ENCODE peak calls at places on chromosomes 16 and 17, in seven cellular contexts. C is endothelial cell of umbilical vein; D is heart right ventricle; M is right lobe of liver; W is effector memory CD4-positive, alpha-beta T cell; G is RWPE2; P is IMR-90. Z is an unnamed sample.
A peak's percentile ranks its signal among the peaks of the same experiment; 100 is the strongest.

GRCh38 chr17:29584452-29585079 is 4.9 kb downstream of the GIT1 start:
- DNase-seq in C (no peak), D (peak; percentile 41), M (peak; percentile 40), W (no peak), G (no peak), P (no peak), Z (no peak)

GRCh38 chr17:78314683-78315354 is 45.1 kb downstream of the SOCS3 start:
- DNase-seq in C (no peak), D (no peak), M (no peak), W (no peak), G (no peak), P (no peak), Z (no peak)

GRCh38 chr17:56478836-56479447 is 114.6 kb upstream of the NOG start:
- DNase-seq in C (peak; percentile 44), D (no peak), M (no peak), W (no peak), G (no peak), P (peak; percentile 25), Z (no peak)

GRCh38 chr16:74092336-74092735 is 204.3 kb upstream of the PSMD7 start:
- DNase-seq in C (no peak), D (no peak), M (no peak), W (no peak), G (no peak), P (no peak), Z (no peak)

GRCh38 chr17:58312021-58312630 is 16.5 kb downstream of the TSPOAP1 start:
- DNase-seq in C (no peak), D (no peak), M (no peak), W (no peak), G (no peak), P (no peak), Z (no peak)

GRCh38 chr17:38732376-38733314 is 2.5 kb downstream of the CISD3 start:
- DNase-seq in C (no peak), D (no peak), M (peak; percentile 91), W (no peak), G (no peak), P (no peak), Z (no peak)

GRCh38 chr16:4692460-4693295 is 684 bp upstream of the NUDT16L1 start:
- DNase-seq in C (peak; percentile 19), D (no peak), M (no peak), W (no peak), G (peak; percentile 56), P (no peak), Z (no peak)

GRCh38 chr16:87713469-87714229 is 52.1 kb downstream of the KLHDC4 start:
- DNase-seq in C (no peak), D (no peak), M (no peak), W (no peak), G (no peak), P (no peak), Z (no peak)

GRCh38 chr17:3903051-3903825 is 10.4 kb upstream of the CAMKK1 start:
- DNase-seq in C (no peak), D (no peak), M (no peak), W (no peak), G (no peak), P (no peak), Z (no peak)

GRCh38 chr17:7846765-7847661 is 7.9 kb upstream of the TMEM88 start:
- DNase-seq in C (no peak), D (no peak), M (peak; percentile 53), W (no peak), G (peak; percentile 60), P (no peak), Z (no peak)

DNA sequence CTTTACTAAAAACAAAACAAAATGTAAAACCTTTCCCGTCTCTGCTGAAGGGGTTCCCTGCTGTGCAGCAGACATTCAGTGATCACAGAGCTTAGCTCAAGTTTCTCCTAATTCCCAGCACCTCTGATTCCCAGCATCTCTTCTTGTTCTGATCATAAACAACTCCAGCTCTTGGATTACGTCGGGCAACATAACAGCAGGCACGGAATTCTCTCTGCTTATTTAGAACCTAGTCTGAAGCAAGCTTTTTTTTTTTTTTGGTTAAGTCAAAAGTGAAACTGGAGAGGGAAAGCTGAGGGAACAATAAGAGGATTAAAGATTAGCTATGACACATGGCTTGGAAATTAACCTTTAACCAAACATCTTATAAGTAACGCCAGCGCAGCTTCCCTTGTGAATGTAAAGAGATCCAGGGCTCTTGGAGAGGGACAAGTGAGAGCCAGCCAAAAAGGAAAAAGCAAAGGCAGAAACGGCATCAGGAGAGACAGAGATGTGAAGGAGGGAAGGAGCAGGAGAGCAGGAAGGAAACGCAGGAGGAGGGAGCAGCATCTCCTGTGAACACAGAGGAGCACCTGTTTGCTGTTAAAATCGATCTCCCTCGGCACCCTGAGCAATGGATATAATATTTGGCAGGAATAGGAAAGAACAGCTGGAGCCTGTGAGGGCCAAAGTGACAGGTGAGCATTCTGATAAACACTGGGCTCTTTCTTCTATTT is at the start of gene BCO1:
- DNase-seq in C (peak; percentile 43), D (no peak), M (peak; percentile 64), W (no peak), G (no peak), P (peak; percentile 66), Z (no peak)
- H3K4me3 ChIP-seq in C (peak within 1 kb of the TSS; percentile 5), D (peak within 1 kb of the TSS; percentile 34), M (peak within 1 kb of the TSS; percentile 28), W (no peak within 1 kb of the TSS), G (no peak within 1 kb of the TSS), P (peak within 1 kb of the TSS; percentile 43), Z (peak within 1 kb of the TSS; percentile 6)

GRCh38 chr17:61398721-61399130 is 917 bp upstream of the TBX2 start:
- DNase-seq in C (no peak), D (no peak), M (no peak), W (no peak), G (no peak), P (peak; percentile 28), Z (no peak)

GRCh38 chr17:61400058-61400785 is 579 bp downstream of the TBX2 start:
- DNase-seq in C (no peak), D (no peak), M (no peak), W (no peak), G (no peak), P (peak; percentile 40), Z (no peak)

GRCh38 chr17:61401280-61402072 is 1.8 kb downstream of the TBX2 start:
- DNase-seq in C (no peak), D (no peak), M (no peak), W (no peak), G (no peak), P (peak; percentile 54), Z (no peak)

GRCh38 chr17:61400786-61401279 is 1.2 kb downstream of the TBX2 start:
- DNase-seq in C (no peak), D (no peak), M (no peak), W (no peak), G (no peak), P (no peak), Z (no peak)

DNA sequence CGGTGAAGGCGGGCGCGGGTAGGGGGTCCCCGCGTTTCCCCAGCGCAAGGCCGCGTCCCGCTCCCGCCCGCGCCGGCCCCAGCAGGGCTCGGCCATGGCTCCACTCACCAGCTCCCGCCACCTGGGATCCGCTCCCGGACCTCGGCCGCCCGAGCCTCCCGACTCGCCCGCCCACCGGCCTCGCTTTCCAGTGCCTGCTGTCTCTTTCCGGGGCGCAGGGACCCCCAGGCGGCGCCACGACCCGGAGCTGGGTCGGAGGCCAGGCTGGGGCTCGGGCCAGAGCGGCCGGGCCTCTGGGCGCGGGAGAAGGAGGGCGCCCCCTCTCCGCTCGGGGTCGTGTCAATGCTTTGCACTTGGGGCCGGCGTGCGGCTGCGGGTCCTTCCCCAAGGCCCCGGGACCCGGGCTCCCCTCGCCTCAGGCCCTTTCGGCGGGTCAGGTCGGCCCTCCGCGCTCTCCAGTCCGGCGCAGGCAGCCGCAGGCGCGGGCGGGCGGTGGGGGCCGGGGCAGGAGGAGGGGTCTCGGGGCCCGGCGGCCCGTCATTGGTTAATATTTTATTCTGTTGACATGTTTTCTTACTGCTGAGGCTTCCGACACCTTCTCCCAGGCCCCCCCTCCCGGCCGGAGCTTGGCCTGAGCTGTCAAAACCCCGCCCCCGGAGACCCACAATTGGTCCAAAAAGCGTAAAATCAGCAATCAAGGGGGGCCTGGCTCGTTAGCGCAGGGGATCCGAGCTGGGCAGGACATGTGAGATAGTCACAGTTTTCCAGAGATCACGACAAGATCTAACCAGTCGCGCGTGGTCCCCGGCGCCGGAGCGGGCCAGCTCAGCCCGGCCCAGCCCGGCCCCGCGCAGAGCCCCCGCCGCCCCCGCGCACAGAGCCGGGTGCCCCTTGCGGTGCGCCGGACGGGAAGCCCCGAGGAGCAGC is at the start of gene TBX2:
- DNase-seq in C (no peak), D (peak; percentile 89), M (peak; percentile 78), W (no peak), G (no peak), P (peak; percentile 96), Z (peak; percentile 84)
- H3K27me3 ChIP-seq in C (peaks cover 85% of the 10 kb centered on the region), D (peaks cover 96% of the 10 kb centered on the region), M (peaks cover 79% of the 10 kb centered on the region), W (peaks cover 71% of the 10 kb centered on the region), G (peaks cover 76% of the 10 kb centered on the region), P (no peaks in the 10 kb centered on the region), Z (peaks cover 61% of the 10 kb centered on the region)

GRCh38 chr17:17509601-17510425 is 13.6 kb upstream of the RASD1 start:
- DNase-seq in C (no peak), D (no peak), M (no peak), W (no peak), G (peak; percentile 48), P (no peak), Z (no peak)
- H3K4me1 ChIP-seq in C (no peaks in the 10 kb centered on the region), D (peaks cover 19% of the 10 kb centered on the region), M (no peaks in the 10 kb centered on the region), W (no peaks in the 10 kb centered on the region), G (peaks cover 6% of the 10 kb centered on the region), P (peaks cover 9% of the 10 kb centered on the region), Z (peaks cover 19% of the 10 kb centered on the region)

GRCh38 chr17:35245196-35245486 is 2.3 kb downstream of the SLFN5 start:
- DNase-seq in C (peak; percentile 77), D (no peak), M (no peak), W (no peak), G (no peak), P (peak; percentile 97), Z (no peak)
- H3K4me3 ChIP-seq in C (no peak overlapping the region), D (peak overlapping the region; percentile 95), M (no peak overlapping the region), W (peak overlapping the region; percentile 86), G (peak overlapping the region; percentile 85), P (no peak overlapping the region), Z (no peak overlapping the region)

GRCh38 chr16:1291576-1291974 is 17.9 kb upstream of the UBE2I start:
- DNase-seq in C (no peak), D (no peak), M (no peak), W (no peak), G (peak; percentile 57), P (no peak), Z (no peak)
- H3K27me3 ChIP-seq in C (peaks cover 17% of the 10 kb centered on the region), D (peaks cover 70% of the 10 kb centered on the region), M (no peaks in the 10 kb centered on the region), W (peaks cover 10% of the 10 kb centered on the region), G (peaks cover 44% of the 10 kb centered on the region), P (peaks cover 50% of the 10 kb centered on the region), Z (no peaks in the 10 kb centered on the region)

GRCh38 chr17:40448213-40448638 is 5.0 kb downstream of the IGFBP4 start:
- DNase-seq in C (peak; percentile 48), D (peak; percentile 46), M (peak; percentile 87), W (no peak), G (no peak), P (peak; percentile 23), Z (no peak)
- H3K4me1 ChIP-seq in C (peaks cover 53% of the 10 kb centered on the region), D (peaks cover 80% of the 10 kb centered on the region), M (no peaks in the 10 kb centered on the region), W (peaks cover 17% of the 10 kb centered on the region), G (no peaks in the 10 kb centered on the region), P (peaks cover 45% of the 10 kb centered on the region), Z (peaks cover 70% of the 10 kb centered on the region)

GRCh38 chr16:12411521-12411920 is 392.2 kb downstream of the CPPED1 start:
- DNase-seq in C (no peak), D (no peak), M (no peak), W (no peak), G (no peak), P (no peak), Z (no peak)
- H3K4me3 ChIP-seq in C (no peak overlapping the region), D (no peak overlapping the region), M (no peak overlapping the region), W (no peak overlapping the region), G (no peak overlapping the region), P (no peak overlapping the region), Z (no peak overlapping the region)